ENCODE peak calls at places on chromosomes 5 and 9, in nine cellular contexts. P, R, T, G, D, Z, C, Y and W are unnamed samples.

GRCh38 chr9:72132052-72132451 is 17.2 kb upstream of the GDA start:
- DNase-seq in P (no peak), R (no peak), T (no peak), G (no peak), D (no peak), Z (peak; percentile 69), C (no peak), Y (no peak), W (no peak)

GRCh38 chr5:95884021-95884333 is 61.5 kb upstream of the GLRX start:
- DNase-seq in P (peak; percentile 60), R (no peak), T (no peak), G (no peak), D (no peak), Z (no peak), C (peak; percentile 68), Y (peak; percentile 60), W (no peak)

GRCh38 chr5:111930407-111930806 is 173.4 kb upstream of the NREP start:
- DNase-seq in P (no peak), R (no peak), T (no peak), G (no peak), D (no peak), Z (no peak), C (peak; percentile 44), Y (peak; percentile 53), W (no peak)

GRCh38 chr9:133779516-133780403 is 41.6 kb upstream of the SARDH start:
- DNase-seq in P (no peak), R (no peak), T (no peak), G (no peak), D (no peak), Z (no peak), C (no peak), Y (no peak), W (no peak)

GRCh38 chr5:18553269-18553668 is 919.0 kb downstream of the TAF11L14 start:
- DNase-seq in P (peak; percentile 8), R (no peak), T (no peak), G (no peak), D (no peak), Z (peak; percentile 64), C (peak; percentile 3), Y (peak; percentile 51), W (no peak)

GRCh38 chr9:13088734-13089427 is 190.6 kb downstream of the MPDZ start:
- DNase-seq in P (peak; percentile 80), R (peak; percentile 74), T (no peak), G (no peak), D (no peak), Z (no peak), C (peak; percentile 77), Y (peak; percentile 45), W (peak; percentile 86)

GRCh38 chr9:4640027-4640426 is 22.1 kb upstream of the PLPP6 start:
- DNase-seq in P (peak; percentile 42), R (peak; percentile 54), T (no peak), G (no peak), D (no peak), Z (no peak), C (peak; percentile 46), Y (no peak), W (peak; percentile 62)

GRCh38 chr9:110583237-110583636 is 3.7 kb upstream of the SVEP1 start:
- DNase-seq in P (peak; percentile 67), R (no peak), T (no peak), G (no peak), D (no peak), Z (no peak), C (peak; percentile 68), Y (peak; percentile 75), W (peak; percentile 6)